ENCODE peak calls at places on chromosome 9, in five cellular contexts. One of them, this sample, is unnamed.
A peak's percentile ranks its signal among the peaks of the same experiment; 100 is the strongest.

GRCh38 chr9:81522721-81523551 is 166.4 kb downstream of the TLE1 start:
- DNase-seq in NCI-H2171 treated with DMSO at 0.1 percent for 48 hours: peak; percentile 51
- DNase-seq in kidney glomerular epithelial cell: peak; percentile 24
- DNase-seq in head of caudate nucleus: no peak
- DNase-seq in right atrium auricular region: no peak
- DNase-seq in this sample: no peak

GRCh38 chr9:129487658-129488483 is 133.0 kb downstream of the C9orf50 start:
- DNase-seq in NCI-H2171 treated with DMSO at 0.1 percent for 48 hours: peak; percentile 80
- DNase-seq in kidney glomerular epithelial cell: peak; percentile 42
- DNase-seq in head of caudate nucleus: no peak
- DNase-seq in right atrium auricular region: peak; percentile 78
- DNase-seq in this sample: peak; percentile 77

GRCh38 chr9:110048976-110049698 is 158.8 kb downstream of the C9orf152 start:
- DNase-seq in NCI-H2171 treated with DMSO at 0.1 percent for 48 hours: peak; percentile 35
- DNase-seq in kidney glomerular epithelial cell: peak; percentile 50
- DNase-seq in head of caudate nucleus: no peak
- DNase-seq in right atrium auricular region: no peak
- DNase-seq in this sample: no peak

GRCh38 chr9:34501889-34502425 is 20.8 kb downstream of the ENHO start:
- DNase-seq in NCI-H2171 treated with DMSO at 0.1 percent for 48 hours: no peak
- DNase-seq in kidney glomerular epithelial cell: no peak
- DNase-seq in head of caudate nucleus: peak; percentile 95
- DNase-seq in right atrium auricular region: peak; percentile 68
- DNase-seq in this sample: peak; percentile 70

GRCh38 chr9:35618325-35618727 is at the start of gene CD72:
- DNase-seq in NCI-H2171 treated with DMSO at 0.1 percent for 48 hours: peak; percentile 11
- DNase-seq in kidney glomerular epithelial cell: no peak
- DNase-seq in head of caudate nucleus: no peak
- DNase-seq in right atrium auricular region: no peak
- DNase-seq in this sample: no peak

GRCh38 chr9:88007291-88007650 is 32.9 kb upstream of the CDK20 start:
- DNase-seq in NCI-H2171 treated with DMSO at 0.1 percent for 48 hours: no peak
- DNase-seq in kidney glomerular epithelial cell: no peak
- DNase-seq in head of caudate nucleus: no peak
- DNase-seq in right atrium auricular region: no peak
- DNase-seq in this sample: no peak

GRCh38 chr9:108105885-108106284 is 616.3 kb upstream of the KLF4 start:
- DNase-seq in NCI-H2171 treated with DMSO at 0.1 percent for 48 hours: no peak
- DNase-seq in kidney glomerular epithelial cell: no peak
- DNase-seq in head of caudate nucleus: no peak
- DNase-seq in right atrium auricular region: no peak
- DNase-seq in this sample: no peak

GRCh38 chr9:135070964-135071735 is 16.3 kb upstream of the OLFM1 start:
- DNase-seq in NCI-H2171 treated with DMSO at 0.1 percent for 48 hours: no peak
- DNase-seq in kidney glomerular epithelial cell: no peak
- DNase-seq in head of caudate nucleus: no peak
- DNase-seq in right atrium auricular region: no peak
- DNase-seq in this sample: no peak

GRCh38 chr9:116966199-116966598 is 279.1 kb downstream of the TRIM32 start:
- DNase-seq in NCI-H2171 treated with DMSO at 0.1 percent for 48 hours: no peak
- DNase-seq in kidney glomerular epithelial cell: no peak
- DNase-seq in head of caudate nucleus: no peak
- DNase-seq in right atrium auricular region: no peak
- DNase-seq in this sample: no peak

GRCh38 chr9:77495834-77496671 is 152.1 kb downstream of the GNA14 start:
- DNase-seq in NCI-H2171 treated with DMSO at 0.1 percent for 48 hours: peak; percentile 81
- DNase-seq in kidney glomerular epithelial cell: no peak
- DNase-seq in head of caudate nucleus: no peak
- DNase-seq in right atrium auricular region: no peak
- DNase-seq in this sample: no peak

GRCh38 chr9:95508968-95509850 is 7.6 kb downstream of the PTCH1 start:
- DNase-seq in NCI-H2171 treated with DMSO at 0.1 percent for 48 hours: peak; percentile 97
- DNase-seq in kidney glomerular epithelial cell: peak; percentile 95
- DNase-seq in head of caudate nucleus: peak; percentile 87
- DNase-seq in right atrium auricular region: peak; percentile 90
- DNase-seq in this sample: peak; percentile 88

GRCh38 chr9:127142931-127143464 is 20.6 kb upstream of the ANGPTL2 start:
- DNase-seq in NCI-H2171 treated with DMSO at 0.1 percent for 48 hours: no peak
- DNase-seq in kidney glomerular epithelial cell: no peak
- DNase-seq in head of caudate nucleus: no peak
- DNase-seq in right atrium auricular region: no peak
- DNase-seq in this sample: no peak

GRCh38 chr9:78566948-78567675 is 270.2 kb downstream of the PSAT1 start:
- DNase-seq in NCI-H2171 treated with DMSO at 0.1 percent for 48 hours: no peak
- DNase-seq in kidney glomerular epithelial cell: peak; percentile 56
- DNase-seq in head of caudate nucleus: no peak
- DNase-seq in right atrium auricular region: no peak
- DNase-seq in this sample: no peak

GRCh38 chr9:131823701-131824146 is 83.8 kb upstream of the RAPGEF1 start:
- DNase-seq in NCI-H2171 treated with DMSO at 0.1 percent for 48 hours: no peak
- DNase-seq in kidney glomerular epithelial cell: no peak
- DNase-seq in head of caudate nucleus: no peak
- DNase-seq in right atrium auricular region: no peak
- DNase-seq in this sample: no peak

GRCh38 chr9:99011161-99011709 is 67.5 kb downstream of the COL15A1 start:
- DNase-seq in NCI-H2171 treated with DMSO at 0.1 percent for 48 hours: peak; percentile 38
- DNase-seq in kidney glomerular epithelial cell: no peak
- DNase-seq in head of caudate nucleus: no peak
- DNase-seq in right atrium auricular region: no peak
- DNase-seq in this sample: no peak

GRCh38 chr9:79615038-79615437 is 43.3 kb downstream of the TLE4 start:
- DNase-seq in NCI-H2171 treated with DMSO at 0.1 percent for 48 hours: no peak
- DNase-seq in kidney glomerular epithelial cell: no peak
- DNase-seq in head of caudate nucleus: no peak
- DNase-seq in right atrium auricular region: no peak
- DNase-seq in this sample: no peak

GRCh38 chr9:129716091-129716490 is 36.8 kb downstream of the PTGES start:
- DNase-seq in NCI-H2171 treated with DMSO at 0.1 percent for 48 hours: no peak
- DNase-seq in kidney glomerular epithelial cell: no peak
- DNase-seq in head of caudate nucleus: no peak
- DNase-seq in right atrium auricular region: no peak
- DNase-seq in this sample: no peak

GRCh38 chr9:77807846-77808749 is 160.0 kb upstream of the GNA14 start:
- DNase-seq in NCI-H2171 treated with DMSO at 0.1 percent for 48 hours: no peak
- DNase-seq in kidney glomerular epithelial cell: no peak
- DNase-seq in head of caudate nucleus: no peak
- DNase-seq in right atrium auricular region: no peak
- DNase-seq in this sample: no peak

GRCh38 chr9:129885670-129886106 is 50.4 kb downstream of the USP20 start:
- DNase-seq in NCI-H2171 treated with DMSO at 0.1 percent for 48 hours: peak; percentile 75
- DNase-seq in kidney glomerular epithelial cell: peak; percentile 89
- DNase-seq in head of caudate nucleus: peak; percentile 87
- DNase-seq in right atrium auricular region: peak; percentile 95
- DNase-seq in this sample: peak; percentile 96

GRCh38 chr9:93651521-93651950 is 75.2 kb downstream of the PHF2 start:
- DNase-seq in NCI-H2171 treated with DMSO at 0.1 percent for 48 hours: no peak
- DNase-seq in kidney glomerular epithelial cell: no peak
- DNase-seq in head of caudate nucleus: no peak
- DNase-seq in right atrium auricular region: no peak
- DNase-seq in this sample: peak; percentile 34

GRCh38 chr9:27426717-27427645 is 97.1 kb upstream of the IFNK start:
- DNase-seq in NCI-H2171 treated with DMSO at 0.1 percent for 48 hours: peak; percentile 71
- DNase-seq in kidney glomerular epithelial cell: peak; percentile 78
- DNase-seq in head of caudate nucleus: peak; percentile 58
- DNase-seq in right atrium auricular region: no peak
- DNase-seq in this sample: no peak

GRCh38 chr9:135995816-135996215 is 34.6 kb upstream of the UBAC1 start:
- DNase-seq in NCI-H2171 treated with DMSO at 0.1 percent for 48 hours: no peak
- DNase-seq in kidney glomerular epithelial cell: no peak
- DNase-seq in head of caudate nucleus: no peak
- DNase-seq in right atrium auricular region: no peak
- DNase-seq in this sample: no peak

This sample was measured in ureter.